ENCODE peak calls at places on chromosome 15, in five cellular contexts. M is left ventricle myocardium inferior, E is HCT116, J is body of pancreas, F is tibial artery. V is an unnamed sample.

GRCh38 chr15:74855857-74856256 is 12.9 kb upstream of the ULK3 start:
- DNase-seq in E (no peak), J (no peak), F (no peak), M (no peak), V (no peak)

GRCh38 chr15:89356634-89357298 is 22.1 kb upstream of the POLG start:
- DNase-seq in E (no peak), M (no peak), F (no peak), J (peak), V (no peak)

GRCh38 chr15:77611767-77612166 is 20.9 kb downstream of the LINGO1 start:
- DNase-seq in E (no peak), M (no peak), F (no peak), J (peak), V (no peak)

GRCh38 chr15:93173369-93173768 is 84.4 kb upstream of the RGMA start:
- DNase-seq in J (no peak), F (no peak), E (no peak), M (no peak), V (no peak)

GRCh38 chr15:33592864-33593263 is 282.1 kb downstream of the RYR3 start:
- DNase-seq in E (no peak), M (no peak), J (no peak), F (no peak), V (no peak)

GRCh38 chr15:100721758-100722550 is 119.6 kb downstream of the ASB7 start:
- DNase-seq in J (peak), E (peak), F (peak), M (peak), V (no peak)

GRCh38 chr15:81184188-81184587 is 12.5 kb upstream of the IL16 start:
- DNase-seq in J (no peak), F (no peak), E (no peak), M (no peak), V (no peak)

GRCh38 chr15:100835626-100836025 is 44.0 kb upstream of the ALDH1A3 start:
- DNase-seq in M (no peak), E (no peak), J (no peak), F (no peak), V (no peak)

GRCh38 chr15:51801391-51801835 is 28.0 kb upstream of the TMOD3 start:
- DNase-seq in F (no peak), E (peak), J (peak), M (peak), V (peak)

GRCh38 chr15:88834211-88834812 is 31.1 kb downstream of the ACAN start:
- DNase-seq in M (peak), J (peak), F (peak), E (peak), V (peak)

GRCh38 chr15:82730022-82730530 is 20.4 kb upstream of the AP3B2 start:
- DNase-seq in E (no peak), M (no peak), F (no peak), J (no peak), V (no peak)

GRCh38 chr15:24756101-24756500 is 80.5 kb downstream of the NPAP1 start:
- DNase-seq in J (no peak), M (no peak), F (no peak), E (no peak), V (no peak)

GRCh38 chr15:38564557-38565286 is at the start of gene RASGRP1:
- DNase-seq in J (peak), F (peak), M (peak), E (no peak), V (peak)

GRCh38 chr15:48861813-48862431 is 16.0 kb upstream of the EID1 start:
- DNase-seq in M (no peak), E (peak), F (no peak), J (peak), V (peak)

GRCh38 chr15:43511012-43511885 is 6.2 kb upstream of the MAP1A start:
- DNase-seq in J (no peak), E (peak), M (no peak), F (peak), V (peak)

GRCh38 chr15:95845862-95846515 is 484.5 kb upstream of the NR2F2 start:
- DNase-seq in E (no peak), M (peak), J (no peak), F (peak), V (peak)

GRCh38 chr15:31267161-31268107 is 59.2 kb upstream of the KLF13 start:
- DNase-seq in E (no peak), J (no peak), F (peak), M (peak), V (no peak)

GRCh38 chr15:65646486-65646885 is 24.7 kb downstream of the SLC24A1 start:
- DNase-seq in M (no peak), F (no peak), E (no peak), J (no peak), V (no peak)

GRCh38 chr15:71559098-71559497 is 251.3 kb upstream of the NR2E3 start:
- DNase-seq in E (no peak), F (no peak), M (no peak), J (no peak), V (no peak)

GRCh38 chr15:71562251-71562650 is 248.1 kb upstream of the NR2E3 start:
- DNase-seq in J (no peak), F (no peak), E (no peak), M (no peak), V (no peak)

GRCh38 chr15:71565006-71565405 is 245.3 kb upstream of the NR2E3 start:
- DNase-seq in E (no peak), J (no peak), F (no peak), M (no peak), V (no peak)

GRCh38 chr15:71564217-71564616 is 246.1 kb upstream of the NR2E3 start:
- DNase-seq in F (no peak), M (no peak), E (no peak), J (no peak), V (no peak)

GRCh38 chr15:71559616-71560015 is 250.7 kb upstream of the NR2E3 start:
- DNase-seq in F (no peak), J (no peak), M (no peak), E (no peak), V (no peak)
- TF ChIP-seq CTCF in F (no peak), J (no peak), M (no peak), E (no peak), V (no peak)

GRCh38 chr15:59791646-59792208 is 102.6 kb upstream of the BNIP2 start:
- DNase-seq in M (no peak), E (no peak), F (no peak), J (no peak), V (no peak)
- TF ChIP-seq CTCF in M (no peak), E (no peak), F (no peak), J (no peak), V (no peak)

GRCh38 chr15:55526559-55527036 is 18.6 kb upstream of the DNAAF4 start:
- DNase-seq in J (peak), M (no peak), F (no peak), E (peak), V (no peak)
- TF ChIP-seq CTCF in J (peak), M (peak), F (peak), E (peak), V (peak)

DNA sequence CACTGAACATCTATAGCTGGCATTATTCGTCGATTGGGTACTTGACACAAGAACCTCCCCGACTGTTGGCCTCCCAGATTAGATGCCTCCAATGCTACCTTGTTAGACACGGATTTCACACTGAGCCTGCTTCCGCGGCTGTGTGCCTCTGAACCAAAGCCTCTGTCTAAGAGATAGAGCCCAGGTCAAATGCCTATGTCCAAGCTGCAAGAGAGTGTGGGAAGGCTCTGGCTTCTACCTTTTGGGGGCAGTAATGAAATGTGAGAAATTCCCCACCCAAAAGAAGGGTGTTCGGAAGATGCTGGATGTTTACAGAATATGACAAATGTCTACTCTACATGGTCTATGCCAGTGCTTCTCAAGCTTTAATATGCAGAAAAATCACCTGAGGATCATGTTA is 2.0 kb upstream of the RPUSD2 start:
- DNase-seq in E (peak), M (no peak), J (no peak), F (no peak), V (no peak)
- TF ChIP-seq CTCF in E (peak), M (no peak), J (no peak), F (no peak), V (no peak)

GRCh38 chr15:66923438-66923881 is 141.9 kb upstream of the SMAD3 start:
- DNase-seq in F (peak), E (peak), M (no peak), J (peak), V (peak)
- TF ChIP-seq CTCF in F (peak), E (peak), M (peak), J (peak), V (peak)

GRCh38 chr15:70214941-70215635 is 117.4 kb upstream of the TLE3 start:
- DNase-seq in E (no peak), M (no peak), J (no peak), F (no peak), V (no peak)

GRCh38 chr15:70213779-70214178 is 116.1 kb upstream of the TLE3 start:
- DNase-seq in M (no peak), E (no peak), F (no peak), J (no peak), V (no peak)

GRCh38 chr15:70212963-70213315 is 115.2 kb upstream of the TLE3 start:
- DNase-seq in E (no peak), M (no peak), J (no peak), F (no peak), V (no peak)

GRCh38 chr15:70215951-70216350 is 118.2 kb upstream of the TLE3 start:
- DNase-seq in E (no peak), F (no peak), J (no peak), M (no peak), V (no peak)

DNA sequence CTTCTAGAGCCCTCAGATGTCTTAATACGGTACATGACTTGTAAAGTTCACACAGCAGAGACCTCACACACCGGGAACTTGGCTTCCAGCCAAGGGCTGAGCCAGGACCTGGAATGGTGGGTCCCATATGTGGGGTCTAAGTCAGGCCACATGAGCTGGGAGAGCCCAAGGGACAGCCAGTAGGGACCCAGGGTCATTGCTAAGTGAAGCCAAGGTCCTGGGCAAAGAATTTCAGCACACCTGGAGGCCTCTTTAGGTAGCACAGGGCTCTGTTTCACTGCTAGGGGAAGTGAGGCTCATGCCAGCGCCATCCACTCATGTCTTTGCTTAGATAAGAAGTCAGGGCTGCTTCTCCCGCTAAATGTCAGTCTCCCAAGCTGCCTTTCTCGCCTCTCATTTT is 116.5 kb upstream of the TLE3 start:
- DNase-seq in M (no peak), J (no peak), E (no peak), F (no peak), V (no peak)
- TF ChIP-seq CTCF in M (no peak), J (no peak), E (peak), F (no peak), V (no peak)